ENCODE peak calls at places on chromosomes 13 and 19, in five cellular contexts. V is fibroblast of lung; P is NCI-H2081; C is T47D; M is central memory CD4-positive, alpha-beta T cell. G is an unnamed sample.

GRCh38 chr19:55379161-55379560 is 2.5 kb downstream of the TMEM190 start:
- DNase-seq in M (no peak), P (no peak), V (no peak), C (no peak), G (no peak)

GRCh38 chr13:59279024-59279423 is 884.7 kb downstream of the DIAPH3 start:
- DNase-seq in V (peak; percentile 18), M (no peak), P (no peak), C (no peak), G (no peak)

GRCh38 chr19:51272183-51272817 is 21.4 kb downstream of the SIGLECL1 start:
- DNase-seq in M (no peak), P (no peak), V (no peak), C (no peak), G (no peak)

GRCh38 chr13:104993708-104994107 is 1541.8 kb downstream of the EFNB2 start:
- DNase-seq in M (no peak), C (no peak), P (no peak), V (no peak), G (no peak)

GRCh38 chr19:28497137-28497536 is 715.8 kb downstream of the UQCRFS1 start:
- DNase-seq in C (no peak), V (peak; percentile 89), P (no peak), M (no peak), G (no peak)

GRCh38 chr13:99228737-99229691 is 28.4 kb downstream of the UBAC2 start:
- DNase-seq in P (no peak), C (peak; percentile 42), M (no peak), V (peak; percentile 95), G (no peak)

GRCh38 chr13:41212881-41213280 is 18.5 kb upstream of the KBTBD7 start:
- DNase-seq in P (no peak), C (no peak), V (no peak), M (no peak), G (no peak)

GRCh38 chr13:23899555-23899954 is 2.3 kb upstream of the C1QTNF9B start:
- DNase-seq in M (peak; percentile 18), P (peak; percentile 10), V (peak; percentile 52), C (peak; percentile 33), G (no peak)

GRCh38 chr13:28046981-28047380 is 53.4 kb downstream of the FLT3 start:
- DNase-seq in P (no peak), C (no peak), V (peak; percentile 43), M (no peak), G (no peak)

GRCh38 chr19:32879741-32880140 is 10.2 kb upstream of the SLC7A9 start:
- DNase-seq in C (no peak), P (no peak), V (no peak), M (no peak), G (no peak)

GRCh38 chr19:7862413-7862951 is 11.7 kb downstream of the PRR36 start:
- DNase-seq in M (peak; percentile 60), C (peak; percentile 43), P (no peak), V (peak; percentile 42), G (no peak)

GRCh38 chr13:46354143-46355087 is 32.6 kb downstream of the RUBCNL start:
- DNase-seq in C (no peak), V (peak; percentile 97), P (no peak), M (no peak), G (peak; percentile 55)

GRCh38 chr19:5571777-5572176 is 4.0 kb upstream of the TINCR start:
- DNase-seq in M (no peak), P (no peak), V (no peak), C (no peak), G (no peak)

GRCh38 chr19:12833747-12834417 is 497 bp downstream of the RTBDN start:
- DNase-seq in C (peak; percentile 61), P (peak; percentile 57), M (no peak), V (no peak), G (no peak)

GRCh38 chr19:3478409-3479176 is 1.7 kb downstream of the SMIM24 start:
- DNase-seq in V (no peak), C (no peak), M (no peak), P (no peak), G (no peak)

GRCh38 chr19:47156861-47157454 is 26.3 kb downstream of the SAE1 start:
- DNase-seq in M (peak; percentile 32), V (peak; percentile 78), C (no peak), P (no peak), G (no peak)

GRCh38 chr13:24870380-24870760 is 106.4 kb downstream of the RNF17 start:
- DNase-seq in C (no peak), P (no peak), V (no peak), M (no peak), G (no peak)

GRCh38 chr19:10321874-10322835 is 6.3 kb upstream of the FDX2 start:
- DNase-seq in M (no peak), P (no peak), V (no peak), C (no peak), G (no peak)

GRCh38 chr13:27830010-27830409 is 37.7 kb downstream of the GSX1 start:
- DNase-seq in V (peak; percentile 11), C (peak; percentile 30), M (peak; percentile 35), P (peak; percentile 20), G (no peak)

GRCh38 chr13:102347490-102347889 is 54.4 kb downstream of the FGF14 start:
- DNase-seq in V (no peak), C (no peak), M (no peak), P (no peak), G (no peak)

GRCh38 chr19:13622727-13623126 is 116.4 kb upstream of the CACNA1A start:
- DNase-seq in V (no peak), C (no peak), M (no peak), P (no peak), G (no peak)

GRCh38 chr19:18282021-18282787 is 782 bp upstream of the JUND start:
- DNase-seq in M (no peak), P (no peak), V (no peak), C (peak; percentile 53), G (no peak)